ENCODE peak calls at places on chromosomes 11 and 22, in six cellular contexts. Y is thoracic aorta, N is H1, U is colonic mucosa, X is BE2C, S is DND-41. L is an unnamed sample. For H3K9me3, the result is how much of the 10 kb centered on the place peaks cover.

GRCh38 chr11:81596709-81597108 is 1137.0 kb downstream of the FAM181B start:
- DNase-seq in Y (no peak), N (no peak), U (no peak), X (no peak), S (no peak), L (no peak)

GRCh38 chr11:8631395-8632110 is 37.5 kb upstream of the STK33 start:
- DNase-seq in Y (no peak), N (no peak), U (peak), X (no peak), S (no peak), L (no peak)

GRCh38 chr11:43585877-43586608 is 94.5 kb upstream of the HSD17B12 start:
- DNase-seq in Y (no peak), N (no peak), U (no peak), X (no peak), S (no peak), L (no peak)

GRCh38 chr11:21426931-21427330 is 757.5 kb downstream of the NELL1 start:
- DNase-seq in Y (no peak), N (no peak), U (no peak), X (no peak), S (no peak), L (no peak)

GRCh38 chr22:46010177-46010867 is 33.4 kb upstream of the WNT7B start:
- DNase-seq in Y (no peak), N (no peak), U (no peak), X (no peak), S (no peak), L (peak)

GRCh38 chr11:66414120-66414934 is 6.5 kb upstream of the NPAS4 start:
- DNase-seq in Y (no peak), N (no peak), U (no peak), X (no peak), S (no peak), L (no peak)

GRCh38 chr11:60782393-60783140 is 2.6 kb upstream of the MS4A10 start:
- DNase-seq in Y (no peak), N (no peak), U (no peak), X (no peak), S (no peak), L (no peak)

GRCh38 chr11:94933225-94934130 is 39.9 kb downstream of the CWC15 start:
- DNase-seq in Y (no peak), N (no peak), U (no peak), X (no peak), S (no peak), L (no peak)

GRCh38 chr22:40603088-40603605 is 33.4 kb downstream of the MRTFA start:
- DNase-seq in Y (no peak), N (no peak), U (no peak), X (no peak), S (no peak), L (peak)

GRCh38 chr11:88315015-88315414 is 22.5 kb downstream of the CTSC start:
- DNase-seq in Y (no peak), N (no peak), U (no peak), X (no peak), S (no peak), L (no peak)

GRCh38 chr11:17743026-17743807 is 8.6 kb downstream of the KCNC1 start:
- DNase-seq in Y (no peak), N (no peak), U (no peak), X (no peak), S (no peak), L (peak)

GRCh38 chr22:20423636-20424511 is 13.8 kb downstream of the SCARF2 start:
- DNase-seq in Y (no peak), N (no peak), U (peak), X (no peak), S (no peak), L (peak)

GRCh38 chr22:39818050-39818449 is 75.5 kb downstream of the ENTHD1 start:
- DNase-seq in Y (no peak), N (no peak), U (no peak), X (no peak), S (no peak), L (peak)

GRCh38 chr11:69358398-69359080 is 64.6 kb downstream of the MYEOV start:
- DNase-seq in Y (no peak), N (peak), U (peak), X (no peak), S (no peak), L (no peak)

GRCh38 chr11:28730336-28730735 is 622.1 kb downstream of the METTL15 start:
- DNase-seq in Y (no peak), N (no peak), U (no peak), X (no peak), S (no peak), L (peak)

GRCh38 chr11:64218628-64219353 is 7.2 kb downstream of the TRPT1 start:
- DNase-seq in Y (no peak), N (no peak), U (no peak), X (no peak), S (no peak), L (no peak)

GRCh38 chr11:119694334-119694733 is 34.7 kb downstream of the NECTIN1 start:
- DNase-seq in Y (no peak), N (no peak), U (peak), X (no peak), S (peak), L (no peak)

GRCh38 chr11:68469122-68469521 is 8.6 kb downstream of the PPP6R3 start:
- DNase-seq in Y (no peak), N (no peak), U (no peak), X (no peak), S (no peak), L (no peak)

GRCh38 chr11:75505966-75506692 is 19.6 kb downstream of the GDPD5 start:
- DNase-seq in Y (no peak), N (no peak), U (no peak), X (peak), S (no peak), L (peak)

GRCh38 chr11:83206221-83206620 is 12.7 kb downstream of the ANKRD42 start:
- DNase-seq in Y (no peak), N (no peak), U (no peak), X (no peak), S (no peak), L (no peak)

GRCh38 chr11:58992489-58992888 is 53.2 kb downstream of the GLYATL1 start:
- DNase-seq in Y (no peak), N (no peak), U (no peak), X (no peak), S (no peak), L (no peak)

GRCh38 chr11:44018127-44018521 is 29.7 kb upstream of the ACCSL start:
- DNase-seq in Y (no peak), N (peak), U (no peak), X (no peak), S (no peak), L (no peak)

GRCh38 chr11:18721576-18722292 is 4.3 kb downstream of the IGSF22 start:
- DNase-seq in Y (no peak), N (peak), U (peak), X (peak), S (peak), L (peak)

GRCh38 chr11:18769802-18770456 is 21.7 kb downstream of the PTPN5 start:
- DNase-seq in Y (no peak), N (no peak), U (peak), X (no peak), S (no peak), L (no peak)

GRCh38 chr11:66619080-66619554 is 2.7 kb downstream of the RBM14 start:
- DNase-seq in Y (no peak), N (no peak), U (no peak), X (no peak), S (peak), L (peak)

GRCh38 chr11:64233913-64234839 is at the start of gene VEGFB:
- DNase-seq in Y (no peak), N (peak), U (peak), X (peak), S (peak), L (peak)

GRCh38 chr22:38799265-38800002 is 5.5 kb upstream of the DNAL4 start:
- DNase-seq in Y (no peak), N (no peak), U (no peak), X (no peak), S (no peak), L (peak)

GRCh38 chr11:12090761-12091261 is 19.6 kb upstream of the MICAL2 start:
- DNase-seq in Y (no peak), N (no peak), U (peak), X (no peak), S (no peak), L (no peak)

GRCh38 chr11:109421981-109422590 is at the start of gene C11orf87:
- DNase-seq in Y (no peak), N (peak), U (no peak), X (peak), S (no peak), L (peak)

GRCh38 chr22:36171941-36172340 is 11.4 kb upstream of the APOL3 start:
- DNase-seq in Y (no peak), N (no peak), U (no peak), X (no peak), S (no peak), L (no peak)

GRCh38 chr22:21666786-21667185 is 974 bp downstream of the PPIL2 start:
- DNase-seq in Y (no peak), N (no peak), U (no peak), X (no peak), S (no peak), L (peak)

GRCh38 chr22:23219787-23220484 is 39.6 kb downstream of the BCR start:
- DNase-seq in Y (no peak), N (no peak), U (peak), X (peak), S (peak), L (no peak)

DNA sequence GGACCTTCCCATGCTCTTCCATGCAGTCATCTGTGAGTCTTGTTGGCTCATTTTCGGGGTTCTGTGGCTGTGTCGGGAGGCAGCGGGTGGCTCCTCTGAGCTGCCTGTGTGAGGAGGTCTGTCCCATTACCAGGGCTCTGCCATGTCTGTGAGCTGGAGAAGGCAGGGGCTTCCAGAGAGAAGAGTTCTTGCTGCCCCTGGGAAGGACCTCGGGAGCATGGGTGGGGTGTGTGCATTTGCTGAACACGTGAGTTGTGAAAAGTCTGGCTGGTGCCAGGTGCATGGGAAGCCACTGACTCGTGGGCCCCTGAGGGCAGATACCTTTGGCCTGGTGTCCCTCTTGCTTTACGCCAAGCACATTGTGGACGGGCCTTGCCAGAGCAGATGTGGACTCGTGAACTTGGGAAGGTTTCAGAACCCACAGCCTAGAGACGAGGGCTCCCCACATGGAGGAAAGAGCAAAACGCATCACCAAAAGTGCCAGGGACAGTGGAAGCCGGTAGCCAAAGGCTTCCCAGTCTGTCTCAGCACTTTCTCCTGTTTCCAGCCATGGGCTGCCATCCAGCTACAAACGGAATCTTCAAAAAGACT is 1324.5 kb downstream of the BRD1 start:
- DNase-seq in Y (no peak), N (no peak), U (no peak), X (no peak), S (no peak), L (no peak)
- H3K9me3 ChIP-seq in Y (under half), N (under half), U (under half), X (under half), S (under half), L (under half)

DNA sequence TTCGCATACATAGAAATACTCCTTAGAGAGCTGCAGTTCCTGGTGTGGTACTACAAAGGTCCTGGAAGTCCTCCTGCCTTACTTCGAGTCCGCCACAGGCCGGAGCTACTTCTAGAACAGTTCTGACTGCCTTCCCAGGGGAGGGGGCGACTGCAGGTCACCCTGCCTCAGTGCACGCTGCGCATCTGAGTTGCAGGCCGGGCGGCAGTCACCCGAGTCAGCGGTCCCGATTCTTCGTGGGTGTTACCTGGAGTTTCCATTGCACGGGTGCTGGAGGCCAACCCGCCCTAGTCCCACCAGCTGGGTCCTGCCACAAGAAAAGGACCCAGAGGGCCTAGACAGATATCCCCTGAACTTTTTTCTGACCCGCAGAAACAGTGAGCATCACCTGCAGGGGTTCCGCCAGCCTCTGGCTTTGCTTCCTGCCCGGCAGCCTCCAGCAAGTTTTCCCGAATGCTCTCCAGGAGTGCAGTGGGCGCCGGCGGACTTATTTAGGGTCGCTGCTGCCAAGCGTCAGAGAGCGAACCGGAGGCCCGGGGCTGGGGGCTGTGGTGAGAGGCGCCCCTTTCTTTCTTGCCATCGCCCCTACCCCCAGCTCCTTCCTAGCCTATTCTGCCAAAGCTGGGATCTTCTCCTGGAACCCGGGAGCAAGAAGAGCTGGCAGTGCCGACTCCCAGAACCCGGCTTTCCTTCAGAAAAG is 1.7 kb upstream of the CALCB start:
- DNase-seq in Y (no peak), N (no peak), U (no peak), X (no peak), S (no peak), L (no peak)
- H3K9me3 ChIP-seq in Y (under half), N (under half), U (under half), X (under half), S (under half), L (under half)

GRCh38 chr11:2643746-2644145 is 56.0 kb downstream of the KCNQ1OT1 start:
- DNase-seq in Y (no peak), N (no peak), U (no peak), X (no peak), S (no peak), L (no peak)

GRCh38 chr11:2647167-2647566 is 52.6 kb downstream of the KCNQ1OT1 start:
- DNase-seq in Y (no peak), N (no peak), U (no peak), X (no peak), S (no peak), L (no peak)

GRCh38 chr11:2645779-2646118 is 54.0 kb downstream of the KCNQ1OT1 start:
- DNase-seq in Y (no peak), N (no peak), U (no peak), X (no peak), S (no peak), L (no peak)

GRCh38 chr11:2647953-2648352 is 51.8 kb downstream of the KCNQ1OT1 start:
- DNase-seq in Y (no peak), N (no peak), U (no peak), X (no peak), S (no peak), L (no peak)

DNA sequence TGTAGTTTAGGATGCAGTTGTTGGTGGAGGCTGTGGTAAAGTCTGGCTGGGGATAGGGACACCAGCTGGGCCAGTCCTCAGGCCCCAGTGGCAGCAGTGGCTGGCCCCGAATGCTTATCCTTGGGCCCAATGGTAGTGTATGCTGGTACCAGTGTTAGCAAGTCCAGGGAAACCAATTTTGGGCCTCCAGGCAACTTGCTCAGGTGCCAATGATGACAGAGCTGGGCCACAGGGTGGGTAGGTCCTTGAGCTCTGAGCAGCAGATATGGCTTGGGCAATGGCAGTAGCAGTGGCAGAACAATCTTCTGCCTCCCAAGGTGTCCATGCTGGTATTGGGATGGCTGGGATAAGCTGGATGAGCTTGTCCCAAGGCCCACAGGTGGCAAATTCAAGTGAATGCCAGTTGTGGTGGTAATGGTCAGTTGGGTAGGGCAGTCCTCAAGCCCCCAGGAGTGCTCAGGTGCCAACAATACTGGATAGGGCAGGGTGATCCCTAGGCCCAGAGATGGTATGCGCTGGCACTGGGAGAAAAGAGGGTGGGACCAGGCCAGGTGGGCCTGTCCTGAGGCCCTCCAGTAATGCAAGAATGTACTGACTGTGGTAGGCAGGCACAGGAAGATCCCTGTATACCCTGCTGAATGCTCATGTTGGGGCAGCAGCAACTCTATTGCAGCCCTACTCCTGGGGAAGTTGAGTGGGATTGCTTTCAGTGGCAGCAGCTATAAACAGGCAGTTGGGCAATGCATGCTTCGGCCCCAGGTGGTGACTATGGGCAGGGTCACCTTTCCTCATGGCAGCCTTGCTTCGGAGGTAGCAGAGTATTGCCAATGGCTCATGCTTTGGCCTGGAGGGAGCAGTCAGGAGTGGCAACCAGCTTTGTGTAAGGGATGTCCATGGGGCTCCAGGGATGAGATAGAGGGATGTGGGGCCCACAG is 54.7 kb downstream of the KCNQ1OT1 start:
- DNase-seq in Y (no peak), N (no peak), U (no peak), X (no peak), S (no peak), L (no peak)
- H3K9me3 ChIP-seq in Y (half or more), N (half or more), U (under half), X (under half), S (under half), L (under half)

DNA sequence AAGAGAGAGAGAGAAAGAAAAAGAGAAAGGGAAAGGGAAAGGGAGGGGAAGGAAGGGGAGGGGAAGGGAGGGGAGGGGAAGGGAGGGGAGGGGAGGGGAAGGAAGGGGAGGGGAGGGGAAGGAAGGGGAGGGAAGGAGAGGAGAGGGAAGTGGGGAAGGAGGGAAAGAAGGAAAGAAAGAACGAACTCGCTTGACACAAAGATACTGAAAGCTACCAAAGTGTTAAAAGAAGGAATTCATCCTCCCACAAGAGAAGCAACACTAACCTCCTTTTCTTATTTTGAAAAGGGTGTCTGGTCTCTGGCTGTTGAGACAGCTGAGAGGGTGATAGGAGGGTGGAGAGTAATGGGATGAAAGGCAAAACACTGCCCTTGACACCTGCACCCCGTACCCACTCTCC is 172.6 kb downstream of the SHANK2 start:
- DNase-seq in Y (no peak), N (no peak), U (no peak), X (no peak), S (no peak), L (no peak)
- H3K9me3 ChIP-seq in Y (under half), N (under half), U (under half), X (under half), S (under half), L (under half)

GRCh38 chr22:48696371-48696770 is 1131.3 kb downstream of the BRD1 start:
- DNase-seq in Y (no peak), N (no peak), U (no peak), X (no peak), S (no peak), L (no peak)

GRCh38 chr22:48697223-48697622 is 1130.5 kb downstream of the BRD1 start:
- DNase-seq in Y (no peak), N (no peak), U (no peak), X (no peak), S (no peak), L (no peak)

GRCh38 chr22:48698618-48699017 is 1129.1 kb downstream of the BRD1 start:
- DNase-seq in Y (no peak), N (no peak), U (no peak), X (no peak), S (no peak), L (no peak)

GRCh38 chr22:48699531-48699930 is 1128.1 kb downstream of the BRD1 start:
- DNase-seq in Y (no peak), N (no peak), U (no peak), X (no peak), S (no peak), L (no peak)

DNA sequence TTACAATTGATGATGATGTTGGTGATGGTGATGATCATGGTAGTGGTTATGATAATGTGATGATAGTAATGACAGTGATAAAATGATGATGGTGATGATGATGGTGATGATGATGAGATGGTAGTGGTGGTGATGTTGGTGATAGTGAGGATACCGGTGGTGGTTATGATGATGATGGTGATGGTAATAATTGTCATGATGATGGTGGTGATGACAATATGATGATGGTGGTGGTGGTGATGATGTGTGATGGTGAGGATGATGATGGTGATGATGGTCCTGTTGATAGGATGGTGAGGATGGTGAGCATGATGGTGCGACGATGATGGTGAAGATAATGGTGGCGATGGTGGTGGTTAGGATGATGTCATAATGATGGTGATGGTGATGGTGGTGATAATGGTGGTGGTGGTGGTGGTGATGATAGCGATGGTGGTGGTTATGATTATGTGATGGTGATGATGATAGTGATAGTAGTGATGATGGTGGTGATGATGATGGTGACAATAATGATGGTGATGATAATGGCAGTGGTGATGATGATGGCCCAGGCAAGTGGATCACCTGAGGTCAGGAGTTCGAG is 1129.9 kb downstream of the BRD1 start:
- DNase-seq in Y (no peak), N (no peak), U (no peak), X (no peak), S (no peak), L (no peak)
- H3K9me3 ChIP-seq in Y (under half), N (under half), U (under half), X (under half), S (under half), L (under half)

GRCh38 chr11:78239781-78240180 is 51.1 kb downstream of the USP35 start:
- DNase-seq in Y (no peak), N (no peak), U (no peak), X (no peak), S (no peak), L (no peak)
- H3K9me3 ChIP-seq in Y (under half), N (under half), U (under half), X (under half), S (under half), L (under half)

L was measured in osteoblast.